ENCODE peak calls at places on chromosomes 5 and 9, in ten cellular contexts. R is tibial artery, F is PC-3, G is IMR-90, V is foreskin fibroblast, H is lower leg skin, C is colonic mucosa, N is kidney, W is fibroblast of mammary gland, K is WERI-Rb-1. L is an unnamed sample.

GRCh38 chr5:147805030-147805454 is 22.5 kb upstream of the JAKMIP2 start:
- DNase-seq in G (no peak), H (no peak), N (peak; percentile 22), R (no peak), W (no peak), C (no peak), F (no peak), V (no peak), K (no peak), L (no peak)

GRCh38 chr9:134605351-134605968 is 36.1 kb upstream of the COL5A1 start:
- DNase-seq in G (no peak), H (no peak), C (peak; percentile 9), W (no peak), F (no peak), R (no peak), V (no peak), K (no peak), N (no peak), L (no peak)

GRCh38 chr9:105693435-105694275 is 686 bp upstream of the TMEM38B start:
- DNase-seq in V (peak; percentile 5), H (no peak), N (no peak), K (no peak), C (no peak), W (no peak), F (peak; percentile 7), R (no peak), G (peak; percentile 2), L (no peak)

GRCh38 chr5:10898489-10898888 is 137.5 kb upstream of the DAP start:
- DNase-seq in G (no peak), H (no peak), N (no peak), W (no peak), V (no peak), K (no peak), R (no peak), F (no peak), C (no peak), L (no peak)

GRCh38 chr9:130010151-130010988 is 32.6 kb downstream of the FNBP1 start:
- DNase-seq in G (no peak), K (no peak), H (no peak), N (no peak), W (no peak), V (no peak), R (no peak), C (no peak), F (no peak), L (no peak)

GRCh38 chr5:133945561-133945960 is 22.9 kb downstream of the C5orf15 start:
- DNase-seq in C (no peak), G (peak; percentile 10), W (no peak), R (no peak), K (no peak), V (no peak), N (no peak), F (no peak), H (no peak), L (no peak)

GRCh38 chr9:128245293-128246151 is 30.3 kb downstream of the GOLGA2 start:
- DNase-seq in N (peak; percentile 79), R (no peak), G (peak; percentile 81), C (peak; percentile 30), F (no peak), K (no peak), V (peak; percentile 92), W (peak; percentile 82), H (peak; percentile 89), L (no peak)

GRCh38 chr5:125526940-125527339 is 780.5 kb upstream of the ZNF608 start:
- DNase-seq in R (no peak), H (no peak), V (no peak), F (no peak), C (no peak), G (peak; percentile 4), N (no peak), W (no peak), K (no peak), L (no peak)

GRCh38 chr9:93884808-93885207 is 70.3 kb downstream of the BARX1 start:
- DNase-seq in W (no peak), N (no peak), G (no peak), C (no peak), V (no peak), R (no peak), F (no peak), H (no peak), K (no peak), L (no peak)

GRCh38 chr9:110835404-110835803 is 166.8 kb downstream of the MUSK start:
- DNase-seq in R (no peak), K (no peak), V (peak; percentile 92), N (no peak), W (peak; percentile 89), C (no peak), F (peak; percentile 87), G (peak; percentile 91), H (no peak), L (peak; percentile 67)

GRCh38 chr9:108750656-108751175 is 105.1 kb downstream of the ACTL7B start:
- DNase-seq in R (no peak), H (no peak), W (no peak), K (no peak), N (no peak), V (no peak), G (no peak), C (no peak), F (no peak), L (no peak)

GRCh38 chr9:18459958-18460584 is 13.9 kb upstream of the ADAMTSL1 start:
- DNase-seq in W (peak; percentile 96), V (peak; percentile 92), K (no peak), N (no peak), C (no peak), F (peak; percentile 94), G (peak; percentile 76), H (no peak), R (no peak), L (no peak)

GRCh38 chr5:145903113-145903512 is 30.3 kb upstream of the GRXCR2 start:
- DNase-seq in V (no peak), G (no peak), K (no peak), W (no peak), C (no peak), N (no peak), F (no peak), H (no peak), R (no peak), L (no peak)
- TF ChIP-seq CTCF in V (no peak), G (peak; percentile 9), K (no peak), W (peak; percentile 23), C (peak; percentile 47), N (peak; percentile 9), F (peak; percentile 41), H (no peak), R (peak; percentile 6), L (peak; percentile 15)

GRCh38 chr9:23820731-23821399 is 5.2 kb downstream of the ELAVL2 start:
- DNase-seq in R (no peak), C (peak; percentile 26), W (no peak), H (no peak), N (peak; percentile 63), F (peak; percentile 48), G (no peak), K (peak; percentile 55), V (peak; percentile 1), L (no peak)

GRCh38 chr9:23819403-23819802 is 6.6 kb downstream of the ELAVL2 start:
- DNase-seq in G (no peak), V (no peak), F (no peak), H (no peak), W (no peak), R (no peak), C (no peak), N (no peak), K (no peak), L (no peak)

GRCh38 chr9:23822331-23823169 is 3.5 kb downstream of the ELAVL2 start:
- DNase-seq in G (no peak), H (no peak), C (no peak), R (no peak), W (no peak), F (no peak), K (no peak), N (no peak), V (no peak), L (no peak)

GRCh38 chr9:23824241-23825142 is 1.5 kb downstream of the ELAVL2 start:
- DNase-seq in R (no peak), G (no peak), K (no peak), W (no peak), F (peak; percentile 40), N (peak; percentile 66), V (peak; percentile 1), H (no peak), C (no peak), L (no peak)

DNA sequence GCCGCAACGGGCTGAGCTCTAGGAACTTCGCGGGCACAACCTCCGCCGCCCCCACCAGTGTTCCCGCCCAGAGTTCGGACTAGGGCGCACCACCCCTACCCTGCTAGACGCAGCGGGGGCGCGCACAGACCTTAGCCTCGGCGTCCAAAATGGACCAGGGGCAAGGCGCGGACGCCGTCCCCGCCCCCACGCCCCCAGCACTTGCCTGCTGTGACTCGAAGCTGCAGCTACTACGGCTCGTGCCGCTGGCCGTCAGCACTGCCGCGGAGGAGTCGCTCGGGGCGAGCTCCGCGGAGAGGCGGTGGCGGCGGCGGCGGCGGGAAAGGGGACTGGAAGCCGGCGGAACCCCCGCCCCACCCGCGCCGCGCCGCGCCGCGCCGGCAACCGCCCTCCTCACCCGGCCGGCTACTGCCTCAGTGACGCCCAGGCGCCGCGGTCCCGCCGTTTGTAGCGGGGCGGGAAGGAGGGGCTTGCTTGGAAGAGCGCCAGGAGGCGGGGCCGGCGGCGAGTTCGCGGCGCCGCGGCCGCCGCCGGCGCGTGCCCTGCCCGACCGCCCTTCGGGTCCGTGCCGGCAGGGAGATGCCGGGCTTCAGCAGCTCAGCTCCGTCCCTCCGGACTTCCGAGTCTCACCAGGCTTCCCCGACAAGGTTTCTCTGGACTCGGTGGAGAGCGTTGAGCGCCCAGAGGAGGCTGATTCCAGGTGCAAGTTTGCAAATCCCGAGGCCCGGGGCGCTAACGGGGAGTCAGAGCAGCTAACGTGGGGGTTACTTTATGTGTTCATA is 4.4 kb downstream of the ELAVL2 start:
- DNase-seq in K (peak; percentile 69), H (no peak), V (no peak), N (peak; percentile 63), G (no peak), R (no peak), W (no peak), C (peak; percentile 55), F (peak; percentile 54), L (no peak)
- H3K4me3 ChIP-seq in K (peak overlapping the region; percentile 54), H (peak overlapping the region; percentile 29), V (no peak overlapping the region), N (no peak overlapping the region), G (no peak overlapping the region), R (peak overlapping the region; percentile 51), W (no peak overlapping the region), C (peak overlapping the region; percentile 34), F (peak overlapping the region; percentile 75), L (peak overlapping the region; percentile 15)

DNA sequence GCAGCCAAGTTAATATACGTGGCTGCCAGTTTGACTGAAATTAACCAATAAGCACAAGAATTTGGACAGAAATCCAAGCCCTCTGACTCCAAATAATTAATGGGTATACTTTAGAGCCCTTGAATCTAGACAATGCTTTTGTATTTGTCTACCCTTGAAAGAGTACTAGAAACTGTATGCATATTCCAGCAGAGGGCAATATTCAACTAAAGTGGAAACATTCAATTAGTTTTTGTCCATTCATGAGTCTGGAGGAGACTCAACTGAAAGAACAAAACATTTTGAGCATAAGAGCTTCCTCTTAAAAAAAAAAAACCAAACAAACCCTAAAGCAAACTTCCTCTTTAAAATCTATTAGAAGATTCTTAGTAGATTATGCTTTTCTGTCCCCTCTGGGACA is 157.8 kb downstream of the ARHGEF28 start:
- DNase-seq in W (peak; percentile 39), C (no peak), G (peak; percentile 53), F (peak; percentile 35), V (peak; percentile 56), R (no peak), H (no peak), N (no peak), K (no peak), L (no peak)
- TF ChIP-seq CTCF in W (peak; percentile 29), C (no peak), G (peak; percentile 47), F (peak; percentile 49), V (peak; percentile 44), R (no peak), H (no peak), N (no peak), K (no peak), L (peak; percentile 8)

GRCh38 chr5:142358121-142358520 is 33.3 kb upstream of the SPRY4 start:
- DNase-seq in W (no peak), V (no peak), F (no peak), C (no peak), N (no peak), G (no peak), K (no peak), R (no peak), H (no peak), L (no peak)
- H3K4me3 ChIP-seq in W (no peak overlapping the region), V (no peak overlapping the region), F (no peak overlapping the region), C (no peak overlapping the region), N (no peak overlapping the region), G (no peak overlapping the region), K (no peak overlapping the region), R (peak overlapping the region; percentile 79), H (no peak overlapping the region), L (no peak overlapping the region)

L was measured in AG04449.